ENCODE peak calls at places on chromosomes 13 and 19, in four cellular contexts. B, Z, C and O are unnamed samples.

GRCh38 chr13:20799726-20800416 is 26.1 kb upstream of the EEF1AKMT1 start:
- DNase-seq in C (no peak), Z (no peak), B (no peak), O (no peak)

GRCh38 chr13:37806666-37807065 is 62.9 kb downstream of the TRPC4 start:
- DNase-seq in B (no peak), Z (no peak), C (no peak), O (no peak)

GRCh38 chr19:35592226-35592625 is 6.3 kb downstream of the PMIS2 start:
- DNase-seq in B (no peak), Z (peak), C (no peak), O (no peak)

GRCh38 chr13:78736142-78736541 is 77.2 kb upstream of the OBI1 start:
- DNase-seq in Z (no peak), B (no peak), C (no peak), O (no peak)

GRCh38 chr13:73607489-73608156 is 526.6 kb downstream of the KLF12 start:
- DNase-seq in C (no peak), Z (no peak), B (no peak), O (no peak)

GRCh38 chr19:35716735-35716984 is 1.1 kb upstream of the KMT2B start:
- DNase-seq in B (no peak), C (no peak), Z (no peak), O (no peak)

GRCh38 chr13:100855151-100855550 is 180.6 kb upstream of the TMTC4 start:
- DNase-seq in B (no peak), Z (no peak), C (no peak), O (no peak)

GRCh38 chr13:112210401-112210800 is 143.5 kb downstream of the SOX1 start:
- DNase-seq in C (no peak), B (no peak), Z (no peak), O (no peak)

DNA sequence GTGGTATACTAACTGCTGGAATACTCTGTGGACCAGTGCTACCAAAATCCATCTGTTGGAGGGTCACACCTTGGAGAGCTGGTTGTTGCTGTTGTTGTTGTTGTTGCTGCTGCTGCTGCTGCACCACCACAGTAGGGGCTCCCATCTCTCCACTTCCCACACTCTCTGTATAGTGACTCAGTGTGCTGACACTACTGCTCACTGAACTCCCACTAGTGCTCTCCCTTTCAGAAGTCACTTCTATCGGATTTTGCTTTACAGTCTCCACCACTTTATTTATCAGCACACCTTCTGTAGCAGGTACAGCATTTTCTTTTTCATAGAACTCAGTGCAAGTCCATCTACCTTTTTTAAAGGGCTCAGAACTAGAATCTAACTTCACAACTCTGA is 1.7 kb downstream of the TSC22D1 start:
- DNase-seq in C (no peak), B (no peak), Z (no peak), O (no peak)
- H3K4me3 ChIP-seq in C (peak), B (no peak), Z (peak), O (peak)

GRCh38 chr19:4090351-4091220 is 23.9 kb upstream of the ZBTB7A start:
- DNase-seq in Z (no peak), B (no peak), C (no peak), O (no peak)

GRCh38 chr19:4088065-4088679 is 21.5 kb upstream of the ZBTB7A start:
- DNase-seq in B (no peak), Z (no peak), C (no peak), O (no peak)

GRCh38 chr19:4089400-4089908 is 22.8 kb upstream of the ZBTB7A start:
- DNase-seq in C (no peak), B (peak), Z (no peak), O (no peak)

GRCh38 chr19:4088975-4089374 is 22.3 kb upstream of the ZBTB7A start:
- DNase-seq in B (peak), C (no peak), Z (no peak), O (no peak)

DNA sequence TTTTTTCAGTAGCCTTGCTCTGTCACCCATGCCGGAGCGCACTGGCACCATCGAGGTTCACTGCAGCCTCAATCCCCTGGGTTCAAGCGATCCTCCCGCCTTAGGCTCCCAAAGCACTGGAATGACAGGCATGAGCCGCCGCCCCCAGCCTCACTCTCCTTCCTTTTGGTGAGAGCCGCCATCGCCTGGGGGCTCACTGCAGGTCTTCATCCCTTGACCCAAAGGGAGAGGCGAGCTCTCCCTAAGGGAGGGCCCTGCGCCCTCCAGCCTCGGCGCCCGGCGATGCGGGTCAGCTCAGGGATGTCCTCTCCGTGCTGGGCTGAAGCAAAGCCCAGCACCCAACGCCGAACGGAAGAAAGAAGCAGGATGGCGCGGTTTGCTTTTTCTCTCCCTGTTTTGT is 23.2 kb upstream of the ZBTB7A start:
- DNase-seq in C (no peak), B (no peak), Z (no peak), O (no peak)
- H3K4me3 ChIP-seq in C (no peak), B (no peak), Z (no peak), O (no peak)

DNA sequence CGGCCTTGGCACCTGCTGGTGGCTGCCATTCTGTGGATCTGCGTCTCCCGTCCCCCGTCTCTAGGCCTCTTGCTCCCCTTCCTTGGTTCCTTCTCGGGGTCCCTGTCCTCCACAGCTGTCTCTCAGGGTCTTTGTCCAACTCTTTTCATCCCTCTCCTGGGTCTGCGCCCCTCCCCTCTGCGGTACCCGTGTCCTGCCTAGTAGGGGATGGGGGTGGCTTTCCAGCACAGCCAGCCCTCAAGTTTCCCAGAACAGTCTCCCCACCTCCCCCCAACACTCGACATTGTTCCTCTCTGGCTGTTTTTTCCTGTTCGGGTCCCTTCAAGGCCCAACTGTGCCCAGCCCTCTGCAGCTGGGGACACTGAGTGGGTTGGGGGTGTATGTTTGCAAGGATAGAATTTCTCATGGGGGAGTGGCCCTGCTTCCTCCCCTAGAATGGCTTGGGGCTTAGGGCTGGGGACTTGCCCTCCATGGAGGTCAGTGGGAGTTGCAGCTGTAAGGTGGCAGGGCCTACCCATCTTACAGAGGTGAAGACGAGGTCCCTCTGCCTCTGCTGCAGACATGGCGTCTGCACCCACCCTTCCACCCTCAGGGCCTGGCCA is 762 bp upstream of the ADM5 start:
- DNase-seq in B (no peak), Z (no peak), C (no peak), O (no peak)
- H3K4me3 ChIP-seq in B (no peak), Z (no peak), C (no peak), O (no peak)

GRCh38 chr13:106095919-106096318 is 439.5 kb downstream of the EFNB2 start:
- DNase-seq in Z (no peak), B (peak), C (no peak), O (no peak)
- H3K4me3 ChIP-seq in Z (no peak), B (no peak), C (no peak), O (no peak)

GRCh38 chr19:16327131-16327450 is 2.5 kb downstream of the KLF2 start:
- DNase-seq in B (no peak), Z (no peak), C (no peak), O (no peak)

GRCh38 chr19:16327911-16328823 is 3.5 kb downstream of the KLF2 start:
- DNase-seq in Z (peak), C (no peak), B (peak), O (no peak)

GRCh38 chr19:16330368-16330801 is 5.8 kb downstream of the KLF2 start:
- DNase-seq in Z (no peak), C (no peak), B (peak), O (no peak)

GRCh38 chr19:16327501-16327900 is 2.9 kb downstream of the KLF2 start:
- DNase-seq in C (no peak), Z (no peak), B (no peak), O (no peak)

GRCh38 chr19:16328824-16329482 is 4.3 kb downstream of the KLF2 start:
- DNase-seq in B (no peak), C (no peak), Z (no peak), O (no peak)
- H3K4me3 ChIP-seq in B (no peak), C (no peak), Z (peak), O (no peak)

GRCh38 chr19:41398603-41399002 is 985 bp downstream of the BCKDHA start:
- DNase-seq in C (no peak), Z (no peak), B (no peak), O (no peak)

GRCh38 chr19:41399525-41399924 is 1.9 kb downstream of the BCKDHA start:
- DNase-seq in Z (no peak), B (no peak), C (no peak), O (no peak)

GRCh38 chr19:41398042-41398403 is 405 bp downstream of the BCKDHA start:
- DNase-seq in B (no peak), C (no peak), Z (no peak), O (no peak)

GRCh38 chr19:41397086-41398041 is at the start of the genes BCKDHA and EXOSC5:
- DNase-seq in Z (peak), B (peak), C (peak), O (peak)

DNA sequence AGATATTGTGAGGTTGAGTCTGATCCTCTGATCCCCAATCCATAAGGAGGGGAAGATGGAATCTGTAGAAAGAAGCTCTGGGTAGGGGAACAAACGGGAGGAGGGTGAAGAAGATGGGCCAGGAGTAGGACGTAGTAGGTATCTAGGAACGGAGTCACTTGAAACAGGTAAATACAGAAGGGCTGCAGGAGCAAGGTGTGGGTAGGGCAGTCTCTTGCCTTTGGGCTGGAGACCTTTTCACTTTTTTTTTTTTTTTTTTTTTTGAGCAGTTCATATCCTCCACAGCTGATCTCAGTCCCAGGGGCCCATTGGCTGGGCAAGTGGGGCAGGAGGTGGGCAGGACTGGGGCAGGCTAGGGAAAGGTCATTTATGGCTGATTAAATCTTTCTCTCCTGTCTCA is 1.5 kb downstream of the BCKDHA start:
- DNase-seq in C (no peak), Z (no peak), B (no peak), O (no peak)
- H3K4me3 ChIP-seq in C (peak), Z (no peak), B (no peak), O (peak)

GRCh38 chr19:17686592-17687042 is 1.5 kb downstream of the UNC13A start:
- DNase-seq in C (no peak), B (peak), Z (no peak), O (no peak)

GRCh38 chr19:17688853-17689595 is 870 bp upstream of the UNC13A start:
- DNase-seq in C (no peak), B (no peak), Z (no peak), O (no peak)

GRCh38 chr19:17687141-17687856 is 855 bp downstream of the UNC13A start:
- DNase-seq in B (no peak), Z (no peak), C (no peak), O (no peak)

GRCh38 chr19:17686027-17686511 is 2.1 kb downstream of the UNC13A start:
- DNase-seq in C (no peak), Z (no peak), B (no peak), O (no peak)

GRCh38 chr19:17687857-17688784 is at the start of gene UNC13A:
- DNase-seq in B (peak), Z (no peak), C (no peak), O (no peak)
- H3K4me3 ChIP-seq in B (no peak), Z (no peak), C (no peak), O (peak)

GRCh38 chr19:13029893-13030292 is 34.6 kb downstream of the NFIX start:
- DNase-seq in C (no peak), Z (no peak), B (no peak), O (no peak)
- H3K4me3 ChIP-seq in C (no peak), Z (no peak), B (no peak), O (no peak)